ENCODE peak calls at places on chromosomes 12 and 14, in ten cellular contexts. J, V, L, Y, H, K, R, E, F and N are unnamed samples.
A peak's percentile ranks its signal among the peaks of the same experiment; 100 is the strongest.

GRCh38 chr12:54033106-54033979 is 493 bp downstream of the HOXC5 start:
- DNase-seq in E (no peak), L (peak; percentile 68), H (no peak), R (peak; percentile 60), K (no peak), J (peak; percentile 64), F (no peak), V (no peak), Y (no peak), N (no peak)

GRCh38 chr12:20524113-20524512 is 155.8 kb downstream of the PDE3A start:
- DNase-seq in V (no peak), J (no peak), Y (no peak), E (no peak), K (no peak), L (no peak), H (no peak), R (no peak), F (no peak), N (no peak)

GRCh38 chr12:132030367-132031038 is 80.8 kb downstream of the EP400 start:
- DNase-seq in F (peak; percentile 52), J (peak; percentile 84), R (peak; percentile 50), H (no peak), V (peak; percentile 54), E (peak; percentile 12), Y (no peak), L (no peak), K (no peak), N (no peak)

GRCh38 chr14:69634871-69635270 is 23.5 kb downstream of the SUSD6 start:
- DNase-seq in H (no peak), R (no peak), E (no peak), Y (no peak), V (no peak), L (no peak), J (no peak), F (no peak), K (no peak), N (no peak)

GRCh38 chr12:32944195-32944594 is 47.6 kb upstream of the PKP2 start:
- DNase-seq in R (peak; percentile 2), E (no peak), L (no peak), Y (no peak), H (no peak), F (no peak), J (peak; percentile 88), K (no peak), V (no peak), N (no peak)

GRCh38 chr12:11862794-11863193 is 207.9 kb upstream of the BCL2L14 start:
- DNase-seq in H (no peak), F (peak; percentile 86), J (no peak), E (peak; percentile 67), Y (no peak), V (peak; percentile 45), R (peak; percentile 64), K (peak; percentile 59), L (no peak), N (no peak)

GRCh38 chr12:113136128-113136989 is 798 bp upstream of the RASAL1 start:
- DNase-seq in H (no peak), J (no peak), L (no peak), R (no peak), Y (no peak), V (no peak), K (peak; percentile 53), F (no peak), E (no peak), N (no peak)

GRCh38 chr14:90577661-90578282 is 180.9 kb downstream of the CALM1 start:
- DNase-seq in J (no peak), Y (no peak), V (no peak), E (no peak), R (no peak), H (no peak), L (peak; percentile 74), F (no peak), K (no peak), N (no peak)

GRCh38 chr14:24840204-24840893 is 206.4 kb upstream of the GZMB start:
- DNase-seq in E (peak; percentile 44), R (no peak), V (no peak), K (no peak), Y (no peak), F (peak; percentile 28), H (no peak), J (no peak), L (no peak), N (no peak)

GRCh38 chr14:40133484-40133883 is 701.3 kb upstream of the FBXO33 start:
- DNase-seq in E (no peak), H (no peak), L (no peak), F (no peak), J (no peak), V (no peak), K (no peak), Y (no peak), R (no peak), N (no peak)

GRCh38 chr14:77299776-77300175 is 20.9 kb downstream of the POMT2 start:
- DNase-seq in Y (no peak), E (no peak), J (no peak), H (no peak), R (no peak), F (no peak), K (no peak), L (no peak), V (no peak), N (no peak)

GRCh38 chr14:93543766-93544165 is 113.0 kb downstream of the UNC79 start:
- DNase-seq in K (no peak), V (peak; percentile 48), R (peak; percentile 42), F (peak; percentile 60), H (no peak), J (peak; percentile 53), Y (no peak), E (peak; percentile 14), L (no peak), N (no peak)

GRCh38 chr12:116524964-116525379 is 34.2 kb upstream of the MAP1LC3B2 start:
- DNase-seq in K (no peak), J (peak; percentile 88), E (peak; percentile 73), L (no peak), V (no peak), H (no peak), Y (no peak), R (peak; percentile 70), F (no peak), N (no peak)

GRCh38 chr12:49359671-49360070 is 7.6 kb upstream of the SPATS2 start:
- DNase-seq in R (peak; percentile 43), E (no peak), Y (no peak), H (no peak), J (no peak), L (no peak), K (no peak), V (no peak), F (no peak), N (no peak)
- TF ChIP-seq CTCF in R (no peak), E (no peak), Y (no peak), H (no peak), J (no peak), L (no peak), K (no peak), V (no peak), F (no peak), N (no peak)

GRCh38 chr12:52308807-52309425 is 12.3 kb downstream of the KRT83 start:
- DNase-seq in V (no peak), E (no peak), K (no peak), H (no peak), F (no peak), J (no peak), L (no peak), Y (no peak), R (no peak), N (no peak)
- H3K4me3 ChIP-seq in V (peak overlapping the region; percentile 45), E (peak overlapping the region; percentile 49), K (no peak overlapping the region), H (peak overlapping the region; percentile 42), F (peak overlapping the region; percentile 51), J (peak overlapping the region; percentile 71), L (peak overlapping the region; percentile 69), Y (peak overlapping the region; percentile 39), R (no peak overlapping the region), N (peak overlapping the region; percentile 53)

GRCh38 chr12:103326190-103326589 is 169.6 kb downstream of the C12orf42 start:
- DNase-seq in K (no peak), V (no peak), F (no peak), R (no peak), J (peak; percentile 55), L (no peak), Y (no peak), E (no peak), H (no peak), N (no peak)
- TF ChIP-seq CTCF in K (no peak), V (no peak), F (no peak), R (no peak), J (peak; percentile 60), L (no peak), Y (peak; percentile 25), E (no peak), H (no peak), N (no peak)

GRCh38 chr12:69102856-69103255 is 136.5 kb upstream of the CPSF6 start:
- DNase-seq in F (no peak), J (no peak), V (no peak), K (peak; percentile 40), Y (no peak), L (no peak), H (no peak), R (no peak), E (no peak), N (no peak)
- H3K4me3 ChIP-seq in F (no peak overlapping the region), J (no peak overlapping the region), V (no peak overlapping the region), K (no peak overlapping the region), Y (no peak overlapping the region), L (no peak overlapping the region), H (no peak overlapping the region), R (no peak overlapping the region), E (no peak overlapping the region), N (no peak overlapping the region)

GRCh38 chr14:53412819-53413664 is 259.9 kb upstream of the DDHD1 start:
- DNase-seq in H (no peak), E (no peak), V (peak; percentile 23), Y (no peak), J (peak; percentile 45), L (no peak), F (peak; percentile 41), K (no peak), R (peak; percentile 33), N (no peak)
- TF ChIP-seq CTCF in H (peak; percentile 51), E (peak; percentile 37), V (peak; percentile 72), Y (peak; percentile 47), J (peak; percentile 77), L (no peak), F (peak; percentile 72), K (no peak), R (peak; percentile 58), N (peak; percentile 49)

GRCh38 chr14:72609205-72609916 is 284.5 kb downstream of the DPF3 start:
- DNase-seq in L (no peak), E (no peak), R (no peak), V (no peak), H (no peak), K (no peak), F (no peak), Y (no peak), J (no peak), N (no peak)
- H3K4me3 ChIP-seq in L (no peak overlapping the region), E (no peak overlapping the region), R (no peak overlapping the region), V (no peak overlapping the region), H (no peak overlapping the region), K (no peak overlapping the region), F (no peak overlapping the region), Y (no peak overlapping the region), J (no peak overlapping the region), N (no peak overlapping the region)

GRCh38 chr12:95848575-95849388 is 10.0 kb upstream of the SNRPF start:
- DNase-seq in R (peak; percentile 54), L (no peak), F (peak; percentile 63), H (no peak), V (peak; percentile 44), K (peak; percentile 48), J (peak; percentile 67), E (peak; percentile 29), Y (peak; percentile 49), N (no peak)
- TF ChIP-seq CTCF in R (peak; percentile 39), L (no peak), F (peak; percentile 49), H (peak; percentile 26), V (peak; percentile 25), K (no peak), J (peak; percentile 71), E (peak; percentile 23), Y (peak; percentile 54), N (peak; percentile 13)